ENCODE peak calls at places on chromosomes 2 and 18, in seven cellular contexts. Y is Peyer's patch, S is A549, M is tibial nerve, A is adrenal gland, I is heart left ventricle, O is H54. L is an unnamed sample.

GRCh38 chr2:25891672-25892071 is 13.4 kb upstream of the ASXL2 start:
- DNase-seq in Y (no peak), S (no peak), M (no peak), A (no peak), I (no peak), O (no peak), L (no peak)

GRCh38 chr2:190881480-190882326 is 1.1 kb downstream of the GLS start:
- DNase-seq in Y (peak; percentile 88), S (peak; percentile 77), M (peak; percentile 67), A (peak; percentile 71), I (peak; percentile 71), O (peak; percentile 28), L (no peak)

GRCh38 chr2:223486741-223487140 is 115.4 kb downstream of the SCG2 start:
- DNase-seq in Y (no peak), S (no peak), M (no peak), A (no peak), I (no peak), O (no peak), L (no peak)

GRCh38 chr2:69238449-69239031 is 148.5 kb downstream of the GFPT1 start:
- DNase-seq in Y (no peak), S (no peak), M (no peak), A (no peak), I (no peak), O (no peak), L (no peak)

GRCh38 chr2:84899181-84899580 is 6.3 kb upstream of the TMSB10 start:
- DNase-seq in Y (no peak), S (no peak), M (no peak), A (no peak), I (no peak), O (no peak), L (no peak)

GRCh38 chr2:71226391-71226964 is 425 bp downstream of the PAIP2B start:
- DNase-seq in Y (peak; percentile 50), S (no peak), M (peak; percentile 29), A (peak; percentile 17), I (peak; percentile 54), O (no peak), L (no peak)

GRCh38 chr2:37389984-37390765 is 45.7 kb downstream of the QPCT start:
- DNase-seq in Y (peak; percentile 65), S (peak; percentile 79), M (no peak), A (peak; percentile 35), I (peak; percentile 31), O (peak; percentile 68), L (no peak)

GRCh38 chr18:11136241-11136640 is 13.1 kb downstream of the PIEZO2 start:
- DNase-seq in Y (no peak), S (no peak), M (no peak), A (no peak), I (no peak), O (no peak), L (no peak)

GRCh38 chr2:47519147-47519537 is 116.2 kb downstream of the MSH2 start:
- DNase-seq in Y (no peak), S (no peak), M (no peak), A (no peak), I (no peak), O (no peak), L (no peak)

GRCh38 chr2:189613650-189614420 is 33.2 kb upstream of the SLC40A1 start:
- DNase-seq in Y (no peak), S (peak; percentile 37), M (no peak), A (peak; percentile 56), I (peak; percentile 33), O (no peak), L (no peak)

GRCh38 chr2:16250886-16251285 is 310.5 kb downstream of the MYCN start:
- DNase-seq in Y (no peak), S (no peak), M (no peak), A (no peak), I (no peak), O (no peak), L (peak; percentile 49)

GRCh38 chr2:5703166-5703565 is 11.0 kb downstream of the SOX11 start:
- DNase-seq in Y (no peak), S (no peak), M (no peak), A (no peak), I (no peak), O (no peak), L (no peak)

GRCh38 chr2:107721178-107721577 is 105.5 kb upstream of the RGPD4 start:
- DNase-seq in Y (no peak), S (no peak), M (no peak), A (no peak), I (no peak), O (no peak), L (no peak)

GRCh38 chr2:10073706-10074105 is 6.5 kb downstream of the CYS1 start:
- DNase-seq in Y (no peak), S (no peak), M (no peak), A (no peak), I (no peak), O (no peak), L (no peak)

GRCh38 chr2:68487773-68488355 is 20.5 kb downstream of the APLF start:
- DNase-seq in Y (no peak), S (peak; percentile 41), M (no peak), A (no peak), I (no peak), O (no peak), L (no peak)

GRCh38 chr2:222423632-222424280 is 587 bp upstream of the SGPP2 start:
- DNase-seq in Y (no peak), S (no peak), M (no peak), A (no peak), I (no peak), O (no peak), L (no peak)

GRCh38 chr18:48197819-48198218 is 211.4 kb downstream of the ZBTB7C start:
- DNase-seq in Y (no peak), S (no peak), M (no peak), A (no peak), I (no peak), O (no peak), L (no peak)

GRCh38 chr2:237257471-237257951 is 156.5 kb downstream of the COL6A3 start:
- DNase-seq in Y (no peak), S (no peak), M (no peak), A (no peak), I (no peak), O (no peak), L (no peak)

GRCh38 chr2:177575358-177575757 is 182.8 kb downstream of the AGPS start:
- DNase-seq in Y (no peak), S (no peak), M (no peak), A (no peak), I (no peak), O (no peak), L (no peak)

GRCh38 chr18:3452750-3453539 is 3.0 kb downstream of the TGIF1 start:
- DNase-seq in Y (no peak), S (peak; percentile 47), M (no peak), A (no peak), I (no peak), O (no peak), L (no peak)

GRCh38 chr18:3453540-3454364 is 3.8 kb downstream of the TGIF1 start:
- DNase-seq in Y (peak; percentile 34), S (peak; percentile 76), M (peak; percentile 68), A (peak; percentile 58), I (peak; percentile 52), O (no peak), L (peak; percentile 93)

GRCh38 chr18:3450358-3451107 is 561 bp downstream of the TGIF1 start:
- DNase-seq in Y (peak; percentile 66), S (peak; percentile 72), M (peak; percentile 72), A (peak; percentile 75), I (peak; percentile 73), O (no peak), L (no peak)

GRCh38 chr18:3451166-3451988 is 1.4 kb downstream of the TGIF1 start:
- DNase-seq in Y (peak; percentile 90), S (peak; percentile 86), M (peak; percentile 93), A (peak; percentile 94), I (peak; percentile 94), O (peak; percentile 50), L (no peak)

GRCh38 chr18:3451989-3452749 is 2.2 kb downstream of the TGIF1 start:
- DNase-seq in Y (peak; percentile 75), S (peak; percentile 71), M (peak; percentile 55), A (peak; percentile 47), I (peak; percentile 66), O (no peak), L (no peak)
- TF ChIP-seq POLR2A in Y (peak; percentile 62), S (no peak), M (peak; percentile 53), A (peak; percentile 50), I (no peak), O (no peak), L (peak; percentile 56)

DNA sequence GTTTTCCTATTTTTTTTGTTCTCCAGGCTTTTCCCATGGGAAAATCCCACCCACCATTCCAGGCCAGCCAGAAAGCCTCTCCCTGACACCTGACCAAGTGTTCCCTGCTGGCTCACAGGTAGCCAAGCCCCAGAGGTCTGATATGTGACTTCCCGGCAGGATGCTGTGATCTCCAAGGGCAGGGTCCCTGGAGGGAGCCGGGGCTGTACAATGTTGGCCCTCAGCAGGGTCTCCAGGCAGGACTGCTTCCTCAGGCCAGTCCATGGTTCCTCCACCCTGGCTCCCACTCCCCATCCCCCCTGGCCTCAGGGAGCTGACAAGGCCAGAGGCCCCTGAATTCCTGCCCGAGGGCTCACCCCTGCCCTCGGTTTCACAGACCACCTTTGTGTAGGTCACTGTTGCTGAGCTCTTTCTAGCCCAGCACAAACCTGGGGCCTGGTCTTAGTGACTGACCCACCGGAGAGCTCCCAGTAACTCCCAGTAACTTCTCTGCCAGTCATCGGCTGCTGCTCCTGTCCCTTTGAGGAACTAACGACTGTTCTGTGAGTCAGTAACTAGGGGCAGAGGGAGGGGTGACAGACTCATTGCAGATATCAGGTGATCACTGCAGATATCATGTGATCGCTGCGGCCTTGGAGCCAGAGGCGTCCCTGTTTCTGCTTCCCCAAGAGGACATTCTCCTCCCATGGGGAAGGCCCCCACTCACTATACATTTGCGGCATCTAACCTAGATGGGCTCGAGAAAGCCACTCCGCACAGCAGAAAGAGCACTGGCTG is 38.7 kb downstream of the SDC1 start:
- DNase-seq in Y (no peak), S (peak; percentile 64), M (peak; percentile 41), A (peak; percentile 91), I (no peak), O (peak; percentile 89), L (no peak)
- TF ChIP-seq POLR2A in Y (peak; percentile 93), S (no peak), M (no peak), A (peak; percentile 92), I (no peak), O (peak; percentile 26), L (no peak)

GRCh38 chr2:184113691-184114403 is 484.5 kb upstream of the ZNF804A start:
- DNase-seq in Y (no peak), S (no peak), M (no peak), A (no peak), I (no peak), O (no peak), L (no peak)
- TF ChIP-seq POLR2A in Y (no peak), S (no peak), M (no peak), A (no peak), I (no peak), O (no peak), L (no peak)

DNA sequence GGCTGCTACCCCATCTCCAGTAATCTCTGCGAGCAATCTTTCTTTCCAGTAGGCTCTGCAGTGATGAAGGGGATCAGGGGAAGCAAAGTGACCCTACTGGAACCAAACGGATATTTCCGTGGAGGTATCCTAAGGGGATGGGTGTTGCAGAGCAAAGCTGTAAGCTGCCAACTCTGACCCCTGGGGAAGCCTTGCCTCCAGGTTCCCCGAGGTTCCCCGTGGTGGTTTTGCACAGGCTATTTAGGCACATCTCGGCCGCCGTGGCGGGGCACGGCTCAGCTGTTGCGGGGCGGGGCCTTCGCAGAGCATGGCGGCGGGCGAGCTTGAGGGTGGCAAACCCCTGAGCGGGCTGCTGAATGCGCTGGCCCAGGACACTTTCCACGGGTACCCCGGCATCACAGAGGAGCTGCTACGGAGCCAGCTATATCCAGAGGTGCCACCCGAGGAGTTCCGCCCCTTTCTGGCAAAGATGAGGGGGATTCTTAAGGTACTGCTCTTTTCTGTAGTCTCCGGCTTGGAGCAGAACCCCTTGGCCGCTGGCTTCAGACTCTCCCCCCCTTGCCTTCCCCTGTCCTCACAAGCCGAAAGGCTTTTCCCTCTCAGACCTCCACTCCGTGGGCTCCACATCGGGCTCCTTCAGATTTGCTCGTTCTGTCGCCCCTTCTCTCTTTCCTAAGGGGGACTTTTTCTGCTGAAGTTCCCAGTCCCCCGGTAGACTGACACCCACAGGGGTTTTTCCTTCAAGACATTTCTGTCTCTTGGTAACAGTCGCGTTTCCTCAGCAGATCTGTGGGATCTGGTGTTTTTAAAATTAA is at the start of gene COMMD1:
- DNase-seq in Y (peak; percentile 86), S (peak; percentile 81), M (peak; percentile 65), A (peak; percentile 77), I (peak; percentile 83), O (peak; percentile 75), L (no peak)
- TF ChIP-seq POLR2A in Y (peak; percentile 53), S (peak; percentile 98), M (peak; percentile 40), A (peak; percentile 73), I (no peak), O (peak; percentile 88), L (peak; percentile 15)